ENCODE peak calls at places on chromosomes 4 and X, in nine cellular contexts. W, D, G, T, F, J, B, O and Y are unnamed samples.
A peak's percentile ranks its signal among the peaks of the same experiment; 100 is the strongest.

GRCh38 chr4:186724048-186724860 is 598 bp upstream of the FAT1 start:
- DNase-seq in W (no peak), D (peak; percentile 14), G (peak; percentile 26), T (no peak), F (no peak), J (peak; percentile 76), B (peak; percentile 72), O (peak; percentile 75), Y (no peak)

GRCh38 chrX:119423631-119424030 is 24.5 kb downstream of the SLC25A43 start:
- DNase-seq in W (no peak), D (no peak), G (no peak), T (no peak), F (no peak), J (no peak), B (no peak), O (no peak), Y (no peak)

GRCh38 chrX:10557166-10557565 is 63.2 kb downstream of the MID1 start:
- DNase-seq in W (no peak), D (no peak), G (no peak), T (no peak), F (no peak), J (no peak), B (no peak), O (no peak), Y (no peak)

GRCh38 chr4:10334506-10335028 is 122.7 kb downstream of the ZNF518B start:
- DNase-seq in W (no peak), D (no peak), G (no peak), T (no peak), F (no peak), J (no peak), B (no peak), O (no peak), Y (no peak)

GRCh38 chr4:7698586-7698985 is 241.1 kb downstream of the AFAP1 start:
- DNase-seq in W (no peak), D (no peak), G (no peak), T (no peak), F (no peak), J (no peak), B (no peak), O (no peak), Y (no peak)

GRCh38 chr4:53281438-53281837 is 84.4 kb downstream of the SCFD2 start:
- DNase-seq in W (no peak), D (no peak), G (no peak), T (no peak), F (no peak), J (no peak), B (no peak), O (peak; percentile 75), Y (no peak)

GRCh38 chr4:53703267-53703655 is 112.0 kb upstream of the LNX1 start:
- DNase-seq in W (no peak), D (no peak), G (no peak), T (no peak), F (no peak), J (no peak), B (no peak), O (no peak), Y (no peak)

GRCh38 chrX:43949669-43950068 is 23.5 kb downstream of the NDP start:
- DNase-seq in W (no peak), D (peak; percentile 50), G (peak; percentile 7), T (no peak), F (no peak), J (peak; percentile 63), B (peak; percentile 61), O (no peak), Y (no peak)

GRCh38 chrX:129006491-129006890 is 516.8 kb downstream of the SMARCA1 start:
- DNase-seq in W (no peak), D (no peak), G (no peak), T (no peak), F (no peak), J (no peak), B (no peak), O (no peak), Y (no peak)

GRCh38 chr4:4677825-4678522 is 136.1 kb upstream of the STX18 start:
- DNase-seq in W (no peak), D (peak; percentile 21), G (peak; percentile 3), T (no peak), F (no peak), J (no peak), B (peak; percentile 22), O (peak; percentile 75), Y (no peak)

GRCh38 chr4:73822812-73823480 is 13.5 kb upstream of the CXCL6 start:
- DNase-seq in W (no peak), D (no peak), G (no peak), T (no peak), F (no peak), J (no peak), B (no peak), O (no peak), Y (no peak)

GRCh38 chrX:132565273-132565672 is 76.4 kb upstream of the MBNL3 start:
- DNase-seq in W (no peak), D (no peak), G (no peak), T (no peak), F (no peak), J (no peak), B (no peak), O (no peak), Y (no peak)

GRCh38 chr4:89067407-89067806 is 10.4 kb upstream of the FAM13A start:
- DNase-seq in W (no peak), D (no peak), G (no peak), T (no peak), F (no peak), J (no peak), B (no peak), O (no peak), Y (no peak)

GRCh38 chrX:112785323-112785722 is 55.3 kb downstream of the AMOT start:
- DNase-seq in W (no peak), D (no peak), G (no peak), T (no peak), F (no peak), J (no peak), B (no peak), O (no peak), Y (no peak)

GRCh38 chrX:97126020-97126419 is 242.3 kb downstream of the RPA4 start:
- DNase-seq in W (no peak), D (no peak), G (no peak), T (no peak), F (no peak), J (no peak), B (no peak), O (peak; percentile 50), Y (no peak)

GRCh38 chr4:932713-933070 is 432 bp downstream of the TMEM175 start:
- DNase-seq in W (no peak), D (no peak), G (no peak), T (no peak), F (no peak), J (no peak), B (no peak), O (no peak), Y (no peak)

GRCh38 chr4:96833831-96834230 is 993.9 kb downstream of the PDHA2 start:
- DNase-seq in W (no peak), D (no peak), G (no peak), T (no peak), F (no peak), J (no peak), B (no peak), O (peak; percentile 53), Y (no peak)

GRCh38 chr4:186781032-186781917 is 57.6 kb upstream of the FAT1 start:
- DNase-seq in W (no peak), D (no peak), G (no peak), T (no peak), F (no peak), J (no peak), B (no peak), O (peak; percentile 93), Y (no peak)

GRCh38 chr4:174375422-174375821 is 91.7 kb downstream of the CEP44 start:
- DNase-seq in W (no peak), D (no peak), G (no peak), T (no peak), F (no peak), J (no peak), B (no peak), O (no peak), Y (no peak)

GRCh38 chr4:23934915-23935314 is 45.1 kb upstream of the PPARGC1A start:
- DNase-seq in W (no peak), D (no peak), G (no peak), T (no peak), F (no peak), J (no peak), B (no peak), O (peak; percentile 82), Y (peak; percentile 82)

GRCh38 chrX:84710611-84711010 is 208.4 kb upstream of the HDX start:
- DNase-seq in W (no peak), D (no peak), G (no peak), T (no peak), F (no peak), J (no peak), B (no peak), O (no peak), Y (no peak)

GRCh38 chr4:125582302-125582701 is 267.5 kb downstream of the FAT4 start:
- DNase-seq in W (peak; percentile 5), D (no peak), G (no peak), T (no peak), F (no peak), J (no peak), B (no peak), O (peak; percentile 59), Y (no peak)

GRCh38 chr4:99362768-99363167 is 10.2 kb upstream of the ADH1C start:
- DNase-seq in W (no peak), D (no peak), G (no peak), T (no peak), F (no peak), J (no peak), B (no peak), O (no peak), Y (no peak)

GRCh38 chr4:1191621-1192020 is 19.2 kb upstream of the SPON2 start:
- DNase-seq in W (no peak), D (peak; percentile 3), G (no peak), T (no peak), F (no peak), J (no peak), B (peak; percentile 8), O (no peak), Y (no peak)

GRCh38 chr4:107683873-107684272 is 36.2 kb downstream of the PAPSS1 start:
- DNase-seq in W (no peak), D (no peak), G (no peak), T (no peak), F (no peak), J (no peak), B (no peak), O (peak; percentile 3), Y (no peak)

GRCh38 chr4:40897557-40898203 is 147.9 kb downstream of the NSUN7 start:
- DNase-seq in W (peak; percentile 20), D (peak; percentile 83), G (peak; percentile 19), T (peak; percentile 50), F (peak; percentile 37), J (peak; percentile 83), B (peak; percentile 80), O (peak; percentile 61), Y (no peak)

GRCh38 chrX:8306296-8306975 is 135.4 kb upstream of the VCX2 start:
- DNase-seq in W (no peak), D (no peak), G (peak; percentile 63), T (no peak), F (no peak), J (no peak), B (peak; percentile 12), O (no peak), Y (no peak)

GRCh38 chr4:76216975-76217814 is 3.6 kb upstream of the SCARB2 start:
- DNase-seq in W (no peak), D (no peak), G (no peak), T (no peak), F (no peak), J (no peak), B (no peak), O (no peak), Y (no peak)

GRCh38 chrX:19886888-19887531 is 390 bp downstream of the SH3KBP1 start:
- DNase-seq in W (no peak), D (peak; percentile 52), G (no peak), T (no peak), F (no peak), J (peak; percentile 51), B (no peak), O (no peak), Y (no peak)

GRCh38 chr4:81628489-81628888 is 156.8 kb upstream of the RASGEF1B start:
- DNase-seq in W (no peak), D (no peak), G (no peak), T (no peak), F (no peak), J (no peak), B (no peak), O (no peak), Y (no peak)

GRCh38 chrX:142549923-142550322 is 344.8 kb upstream of the MAGEC2 start:
- DNase-seq in W (no peak), D (no peak), G (no peak), T (no peak), F (no peak), J (no peak), B (no peak), O (no peak), Y (no peak)